ENCODE peak calls at places on chromosome 9, in four cellular contexts. O, K, Z and E are unnamed samples. For H3K4me1, the result is how much of the 10 kb centered on the place peaks cover.

GRCh38 chr9:118318770-118319443 is 614.7 kb downstream of the TLR4 start:
- DNase-seq in O (peak), Z (no peak), K (no peak), E (no peak)

GRCh38 chr9:111949919-111950318 is 53.3 kb downstream of the UGCG start:
- DNase-seq in O (no peak), Z (no peak), K (no peak), E (no peak)

GRCh38 chr9:111843971-111844370 is 49.2 kb upstream of the SHOC1 start:
- DNase-seq in Z (no peak), O (no peak), K (no peak), E (no peak)

GRCh38 chr9:132181796-132182521 is 20.1 kb downstream of the NTNG2 start:
- DNase-seq in K (no peak), Z (no peak), O (no peak), E (no peak)

GRCh38 chr9:70519912-70520724 is 105.7 kb upstream of the KLF9 start:
- DNase-seq in Z (no peak), K (no peak), O (no peak), E (no peak)

GRCh38 chr9:125172351-125172750 is 17.3 kb downstream of the PPP6C start:
- DNase-seq in Z (no peak), O (no peak), K (no peak), E (no peak)

GRCh38 chr9:7121055-7121454 is 363.3 kb downstream of the KDM4C start:
- DNase-seq in Z (no peak), K (no peak), O (no peak), E (no peak)

GRCh38 chr9:109012009-109012875 is 1.1 kb downstream of the CTNNAL1 start:
- DNase-seq in Z (peak), O (peak), K (peak), E (no peak)

GRCh38 chr9:613771-614347 is 227.6 kb upstream of the DMRT1 start:
- DNase-seq in O (peak), Z (peak), K (no peak), E (peak)

GRCh38 chr9:34443533-34443932 is 14.8 kb downstream of the FAM219A start:
- DNase-seq in O (no peak), Z (no peak), K (no peak), E (no peak)

GRCh38 chr9:5442400-5443011 is 4.8 kb upstream of the PLGRKT start:
- DNase-seq in K (no peak), Z (no peak), O (no peak), E (no peak)

GRCh38 chr9:109742759-109743388 is 37.1 kb upstream of the PALM2AKAP2 start:
- DNase-seq in O (no peak), K (no peak), Z (no peak), E (no peak)

GRCh38 chr9:95265960-95266359 is 51.5 kb downstream of the FANCC start:
- DNase-seq in K (no peak), O (no peak), Z (no peak), E (no peak)

GRCh38 chr9:219670-220365 is 5.2 kb downstream of the DOCK8 start:
- DNase-seq in Z (no peak), K (no peak), O (peak), E (peak)

GRCh38 chr9:89795555-89796195 is 190.9 kb downstream of the GADD45G start:
- DNase-seq in O (no peak), K (no peak), Z (no peak), E (no peak)

GRCh38 chr9:136514022-136514714 is 31.3 kb upstream of the SEC16A start:
- DNase-seq in K (no peak), Z (no peak), O (no peak), E (no peak)
- H3K4me1 ChIP-seq in K (under half), Z (under half), O (half or more), E (under half)

DNA sequence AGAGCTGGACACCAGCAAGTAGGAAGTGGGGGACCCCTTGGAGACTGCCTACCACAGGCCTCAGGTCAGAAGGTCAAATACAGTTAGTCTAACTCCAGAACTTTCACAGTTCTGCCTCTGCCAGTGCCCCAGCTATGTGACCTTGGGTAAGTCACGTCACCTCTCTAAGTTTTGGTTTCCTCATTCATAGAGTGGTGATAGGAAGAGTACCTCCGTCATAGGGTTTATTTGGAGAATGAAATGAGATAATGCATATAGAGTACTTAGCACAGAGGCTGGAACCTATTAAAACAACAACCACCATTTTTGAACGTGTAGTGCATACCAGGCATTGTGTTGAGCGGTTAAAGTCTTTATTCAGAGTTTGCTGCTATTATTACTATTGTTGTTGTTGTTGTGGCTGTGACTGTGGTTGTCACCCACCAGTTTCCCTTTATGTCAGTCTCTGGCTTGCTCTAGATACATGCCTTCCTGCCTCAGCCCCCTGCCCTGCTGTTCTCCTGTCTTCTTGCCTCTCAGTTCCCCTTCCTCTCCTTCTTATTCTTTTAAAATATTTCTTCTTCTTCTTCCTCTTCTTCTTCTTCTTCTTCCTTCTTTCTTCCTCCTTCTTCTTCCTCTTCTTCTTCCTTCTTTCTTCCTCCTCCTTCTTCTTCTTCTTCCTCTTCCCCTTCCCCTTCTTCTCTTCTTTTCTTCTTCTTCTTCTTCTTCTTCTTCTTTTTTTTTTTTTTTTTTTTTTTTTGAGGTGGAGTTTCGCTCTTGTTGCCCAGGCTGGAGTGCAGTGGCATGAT is 67.8 kb downstream of the RALGPS1 start:
- DNase-seq in Z (no peak), K (peak), O (no peak), E (no peak)
- H3K4me3 ChIP-seq in Z (no peak), K (no peak), O (no peak), E (no peak)

GRCh38 chr9:87643111-87643650 is 82.7 kb upstream of the CTSL start:
- DNase-seq in K (no peak), O (no peak), Z (no peak), E (no peak)

GRCh38 chr9:87640385-87640795 is 85.5 kb upstream of the CTSL start:
- DNase-seq in O (no peak), K (no peak), Z (no peak), E (no peak)

GRCh38 chr9:87643778-87644570 is 81.9 kb upstream of the CTSL start:
- DNase-seq in K (no peak), Z (no peak), O (no peak), E (no peak)

GRCh38 chr9:87641067-87641466 is 84.9 kb upstream of the CTSL start:
- DNase-seq in Z (no peak), K (no peak), O (no peak), E (no peak)

GRCh38 chr9:87642330-87643110 is 83.4 kb upstream of the CTSL start:
- DNase-seq in K (no peak), O (no peak), Z (no peak), E (no peak)
- H3K27ac ChIP-seq in K (no peak), O (no peak), Z (peak), E (peak)

GRCh38 chr9:10095208-10095607 is 517.6 kb downstream of the PTPRD start:
- DNase-seq in K (no peak), Z (no peak), O (no peak), E (no peak)

DNA sequence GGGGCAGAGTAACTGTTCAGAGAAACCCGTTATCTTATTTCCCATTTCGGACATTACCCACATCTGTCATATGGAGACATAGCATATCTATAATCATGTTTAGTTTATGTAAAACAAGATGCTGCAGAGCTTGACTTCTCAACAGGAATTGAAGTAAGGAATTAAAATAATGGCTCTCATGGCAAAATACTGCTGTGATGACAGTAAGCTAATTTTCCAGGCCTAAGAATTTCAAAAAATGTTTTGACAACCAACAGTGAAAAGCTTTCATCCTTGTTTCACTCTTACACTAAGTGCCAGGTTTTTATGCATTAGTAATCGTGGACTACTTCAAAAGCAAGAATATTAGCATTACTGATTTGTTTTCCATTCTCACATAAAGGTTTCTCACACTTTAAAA is 518.2 kb downstream of the PTPRD start:
- DNase-seq in K (no peak), Z (no peak), O (no peak), E (no peak)
- H3K4me1 ChIP-seq in K (under half), Z (under half), O (under half), E (under half)

GRCh38 chr9:36532353-36532752 is 40.3 kb upstream of the MELK start:
- DNase-seq in K (no peak), Z (no peak), O (no peak), E (no peak)
- H3K4me3 ChIP-seq in K (no peak), Z (no peak), O (no peak), E (no peak)

GRCh38 chr9:92492781-92493401 is 10.6 kb upstream of the ASPN start:
- DNase-seq in Z (no peak), O (no peak), K (no peak), E (no peak)
- H3K27ac ChIP-seq in Z (no peak), O (no peak), K (no peak), E (no peak)